ENCODE peak calls at places on chromosomes 7 and 10, in four cellular contexts. One of them, this sample, is unnamed.
A peak's percentile ranks its signal among the peaks of the same experiment; 100 is the strongest.

GRCh38 chr7:516606-517456 is 2.8 kb downstream of the PDGFA start:
- DNase-seq in aorta: peak; percentile 76
- DNase-seq in OCI-LY7: no peak
- DNase-seq in endothelial cell of umbilical vein: peak; percentile 51
- DNase-seq in this sample: no peak

GRCh38 chr7:25671087-25671486 is 442.8 kb upstream of the NPVF start:
- DNase-seq in endothelial cell of umbilical vein: no peak
- DNase-seq in aorta: no peak
- DNase-seq in OCI-LY7: no peak
- DNase-seq in this sample: no peak

GRCh38 chr7:6435486-6436384 is 12.0 kb downstream of the DAGLB start:
- DNase-seq in endothelial cell of umbilical vein: peak; percentile 84
- DNase-seq in aorta: peak; percentile 88
- DNase-seq in OCI-LY7: peak; percentile 84
- DNase-seq in this sample: peak; percentile 91

GRCh38 chr10:47058303-47058702 is 147.1 kb downstream of the PTPN20 start:
- DNase-seq in aorta: no peak
- DNase-seq in endothelial cell of umbilical vein: no peak
- DNase-seq in OCI-LY7: no peak
- DNase-seq in this sample: no peak

GRCh38 chr7:55441668-55442305 is 76.7 kb downstream of the LANCL2 start:
- DNase-seq in OCI-LY7: no peak
- DNase-seq in endothelial cell of umbilical vein: no peak
- DNase-seq in aorta: no peak
- DNase-seq in this sample: peak; percentile 3

GRCh38 chr7:8109196-8110022 is 140.8 kb downstream of the GLCCI1 start:
- DNase-seq in endothelial cell of umbilical vein: no peak
- DNase-seq in OCI-LY7: no peak
- DNase-seq in aorta: no peak
- DNase-seq in this sample: no peak

GRCh38 chr10:60666221-60666620 is 112.1 kb upstream of the CDK1 start:
- DNase-seq in aorta: peak; percentile 57
- DNase-seq in OCI-LY7: no peak
- DNase-seq in endothelial cell of umbilical vein: no peak
- DNase-seq in this sample: peak; percentile 47

GRCh38 chr10:60951272-60951724 is 7.3 kb upstream of the RHOBTB1 start:
- DNase-seq in endothelial cell of umbilical vein: no peak
- DNase-seq in aorta: no peak
- DNase-seq in OCI-LY7: no peak
- DNase-seq in this sample: no peak

GRCh38 chr7:142111509-142111908 is at the start of gene MGAM2:
- DNase-seq in aorta: no peak
- DNase-seq in endothelial cell of umbilical vein: no peak
- DNase-seq in OCI-LY7: no peak
- DNase-seq in this sample: no peak

GRCh38 chr10:75392744-75393143 is 8.8 kb downstream of the ZNF503 start:
- DNase-seq in aorta: no peak
- DNase-seq in OCI-LY7: no peak
- DNase-seq in endothelial cell of umbilical vein: no peak
- DNase-seq in this sample: no peak

GRCh38 chr10:123848564-123849457 is 42.8 kb downstream of the CPXM2 start:
- DNase-seq in OCI-LY7: no peak
- DNase-seq in aorta: no peak
- DNase-seq in endothelial cell of umbilical vein: peak; percentile 4
- DNase-seq in this sample: peak; percentile 2

GRCh38 chr7:117550625-117551024 is 70.8 kb downstream of the CFTR start:
- DNase-seq in aorta: no peak
- DNase-seq in OCI-LY7: peak; percentile 2
- DNase-seq in endothelial cell of umbilical vein: no peak
- DNase-seq in this sample: peak; percentile 61

GRCh38 chr7:39379416-39379815 is 186.8 kb upstream of the YAE1 start:
- DNase-seq in OCI-LY7: no peak
- DNase-seq in endothelial cell of umbilical vein: no peak
- DNase-seq in aorta: no peak
- DNase-seq in this sample: no peak

GRCh38 chr7:115230882-115231508 is 309.1 kb downstream of the MDFIC start:
- DNase-seq in OCI-LY7: no peak
- DNase-seq in endothelial cell of umbilical vein: peak; percentile 93
- DNase-seq in aorta: no peak
- DNase-seq in this sample: peak; percentile 86

GRCh38 chr10:100882681-100883321 is 30.0 kb upstream of the SLF2 start:
- DNase-seq in aorta: peak; percentile 48
- DNase-seq in OCI-LY7: no peak
- DNase-seq in endothelial cell of umbilical vein: peak; percentile 61
- DNase-seq in this sample: peak; percentile 40

GRCh38 chr7:91264924-91265681 is 870 bp downstream of the FZD1 start:
- DNase-seq in endothelial cell of umbilical vein: peak; percentile 72
- DNase-seq in OCI-LY7: peak; percentile 46
- DNase-seq in aorta: peak; percentile 74
- DNase-seq in this sample: peak; percentile 88

GRCh38 chr10:75043256-75044121 is 68.0 kb upstream of the SAMD8 start:
- DNase-seq in OCI-LY7: peak; percentile 66
- DNase-seq in aorta: no peak
- DNase-seq in endothelial cell of umbilical vein: no peak
- DNase-seq in this sample: no peak

GRCh38 chr7:431658-432111 is 88.0 kb downstream of the PDGFA start:
- DNase-seq in OCI-LY7: no peak
- DNase-seq in aorta: no peak
- DNase-seq in endothelial cell of umbilical vein: no peak
- DNase-seq in this sample: no peak

GRCh38 chr10:77279207-77279606 is 358.4 kb downstream of the KCNMA1 start:
- DNase-seq in endothelial cell of umbilical vein: no peak
- DNase-seq in aorta: peak; percentile 68
- DNase-seq in OCI-LY7: no peak
- DNase-seq in this sample: no peak

GRCh38 chr7:341841-342638 is 52.1 kb downstream of the FOXL3 start:
- DNase-seq in aorta: peak; percentile 71
- DNase-seq in OCI-LY7: no peak
- DNase-seq in endothelial cell of umbilical vein: no peak
- DNase-seq in this sample: no peak

GRCh38 chr10:83881647-83882046 is 257.7 kb upstream of the GHITM start:
- DNase-seq in aorta: no peak
- DNase-seq in OCI-LY7: no peak
- DNase-seq in endothelial cell of umbilical vein: peak; percentile 11
- DNase-seq in this sample: no peak

GRCh38 chr10:30346615-30347014 is 2.5 kb downstream of the MTPAP start:
- DNase-seq in aorta: no peak
- DNase-seq in endothelial cell of umbilical vein: no peak
- DNase-seq in OCI-LY7: no peak
- DNase-seq in this sample: no peak

GRCh38 chr10:58335306-58336005 is 650 bp downstream of the UBE2D1 start:
- DNase-seq in aorta: peak; percentile 49
- DNase-seq in endothelial cell of umbilical vein: peak; percentile 63
- DNase-seq in OCI-LY7: no peak
- DNase-seq in this sample: no peak

GRCh38 chr7:121167971-121168370 is 160.8 kb upstream of the WNT16 start:
- DNase-seq in OCI-LY7: no peak
- DNase-seq in aorta: no peak
- DNase-seq in endothelial cell of umbilical vein: no peak
- DNase-seq in this sample: no peak
- H3K36me3 ChIP-seq in OCI-LY7: no peaks in the 10 kb centered on the region
- H3K36me3 ChIP-seq in aorta: no peaks in the 10 kb centered on the region
- H3K36me3 ChIP-seq in endothelial cell of umbilical vein: no peaks in the 10 kb centered on the region
- H3K36me3 ChIP-seq in this sample: no peaks in the 10 kb centered on the region

GRCh38 chr7:101121996-101122932 is 4.6 kb upstream of the SERPINE1 start:
- DNase-seq in endothelial cell of umbilical vein: peak; percentile 96
- DNase-seq in aorta: peak; percentile 95
- DNase-seq in OCI-LY7: no peak
- DNase-seq in this sample: peak; percentile 58
- H3K4me1 ChIP-seq in endothelial cell of umbilical vein: peaks cover 69% of the 10 kb centered on the region
- H3K4me1 ChIP-seq in aorta: no peaks in the 10 kb centered on the region
- H3K4me1 ChIP-seq in OCI-LY7: peaks cover 14% of the 10 kb centered on the region
- H3K4me1 ChIP-seq in this sample: peaks cover 13% of the 10 kb centered on the region

GRCh38 chr10:3473271-3473670 is 300.7 kb upstream of the PITRM1 start:
- DNase-seq in aorta: no peak
- DNase-seq in OCI-LY7: no peak
- DNase-seq in endothelial cell of umbilical vein: no peak
- DNase-seq in this sample: no peak

GRCh38 chr10:3476186-3476585 is 303.6 kb upstream of the PITRM1 start:
- DNase-seq in aorta: no peak
- DNase-seq in endothelial cell of umbilical vein: no peak
- DNase-seq in OCI-LY7: no peak
- DNase-seq in this sample: no peak

GRCh38 chr10:3472705-3473078 is 300.1 kb upstream of the PITRM1 start:
- DNase-seq in aorta: no peak
- DNase-seq in OCI-LY7: no peak
- DNase-seq in endothelial cell of umbilical vein: no peak
- DNase-seq in this sample: peak; percentile 63

GRCh38 chr10:3475367-3475766 is 302.8 kb upstream of the PITRM1 start:
- DNase-seq in endothelial cell of umbilical vein: no peak
- DNase-seq in aorta: no peak
- DNase-seq in OCI-LY7: no peak
- DNase-seq in this sample: no peak

DNA sequence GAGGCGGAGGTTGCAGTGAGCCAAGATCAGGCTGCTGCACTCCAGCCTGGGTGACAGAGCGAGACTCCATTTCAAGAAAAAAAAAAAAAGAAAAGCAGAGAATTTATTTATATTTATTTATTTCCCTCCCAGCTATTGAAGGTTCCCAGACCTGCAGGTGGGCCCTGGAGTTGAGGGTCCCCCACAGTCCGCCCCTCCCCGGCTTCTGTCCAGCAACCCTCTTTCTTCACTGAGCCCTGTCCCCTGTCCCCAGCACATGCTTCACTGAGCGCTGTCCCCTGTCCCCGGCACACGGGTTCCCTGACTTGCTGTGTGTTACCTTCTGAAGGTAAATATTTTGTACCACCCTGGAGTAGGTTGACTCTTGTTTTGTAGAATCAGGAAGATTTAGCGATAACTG is 301.7 kb upstream of the PITRM1 start:
- DNase-seq in aorta: no peak
- DNase-seq in endothelial cell of umbilical vein: no peak
- DNase-seq in OCI-LY7: no peak
- DNase-seq in this sample: no peak
- H3K36me3 ChIP-seq in aorta: no peaks in the 10 kb centered on the region
- H3K36me3 ChIP-seq in endothelial cell of umbilical vein: no peaks in the 10 kb centered on the region
- H3K36me3 ChIP-seq in OCI-LY7: no peaks in the 10 kb centered on the region
- H3K36me3 ChIP-seq in this sample: no peaks in the 10 kb centered on the region

DNA sequence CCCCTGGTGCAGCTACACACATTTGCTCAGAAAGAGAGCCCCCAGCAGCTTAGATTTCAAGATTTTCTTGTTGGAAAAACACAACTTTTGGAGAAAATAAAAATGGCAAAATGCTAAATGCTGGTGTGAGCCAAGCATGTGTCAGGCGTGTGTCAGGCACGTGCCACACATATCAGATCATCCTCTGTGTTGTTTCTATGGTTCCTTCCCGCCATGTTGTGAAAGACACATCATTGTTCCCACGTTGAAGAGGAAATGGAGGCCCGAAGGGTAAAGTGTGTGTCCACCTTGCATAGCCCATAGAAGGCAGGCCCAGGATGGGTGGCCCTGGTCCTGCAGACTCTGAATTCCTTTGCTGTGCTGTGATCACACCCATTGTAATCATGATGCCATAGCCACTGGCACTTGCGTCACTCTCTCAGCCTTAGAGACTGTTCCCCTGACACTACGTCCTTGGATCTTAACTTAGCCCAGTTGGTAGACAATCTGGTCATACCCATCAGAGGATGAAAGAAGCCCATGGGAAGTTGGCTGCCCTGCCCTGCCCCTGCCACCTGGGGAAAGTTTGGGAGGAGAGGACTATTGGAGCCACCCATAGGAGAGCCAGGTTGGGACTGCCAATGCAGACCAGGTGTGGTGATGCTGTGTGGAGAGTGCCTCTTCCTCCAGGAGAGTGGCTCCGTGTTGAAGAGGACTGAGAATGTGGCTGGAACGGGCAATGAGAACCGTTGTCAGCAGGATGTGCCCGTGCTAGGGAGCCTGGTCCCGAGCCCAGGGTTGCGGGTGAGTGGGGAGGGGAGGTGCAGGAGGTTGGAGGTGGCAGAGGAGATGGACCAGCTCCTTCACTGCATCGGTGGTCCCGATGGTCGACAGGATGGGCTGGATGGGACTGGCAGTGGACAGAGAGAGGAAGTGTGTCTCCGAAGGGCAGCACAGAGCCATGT is 65.6 kb upstream of the IGFBP3 start:
- DNase-seq in aorta: no peak
- DNase-seq in endothelial cell of umbilical vein: no peak
- DNase-seq in OCI-LY7: no peak
- DNase-seq in this sample: no peak
- H3K4me1 ChIP-seq in aorta: no peaks in the 10 kb centered on the region
- H3K4me1 ChIP-seq in endothelial cell of umbilical vein: no peaks in the 10 kb centered on the region
- H3K4me1 ChIP-seq in OCI-LY7: no peaks in the 10 kb centered on the region
- H3K4me1 ChIP-seq in this sample: no peaks in the 10 kb centered on the region